ENCODE peak calls at places on chromosomes 4 and X, in six cellular contexts. P is endodermal cell, N is H1, Q is psoas muscle, E is OCI-LY7, X is A549. F is an unnamed sample.

GRCh38 chr4:7475207-7475606 is 40.5 kb upstream of the PSAPL1 start:
- DNase-seq in P (no peak), N (no peak), Q (no peak), E (no peak), X (no peak), F (no peak)

GRCh38 chr4:99847362-99847976 is 30.8 kb downstream of the DAPP1 start:
- DNase-seq in P (no peak), N (no peak), Q (no peak), E (peak; percentile 83), X (no peak), F (no peak)

GRCh38 chr4:123546661-123547060 is 150.1 kb downstream of the SPRY1 start:
- DNase-seq in P (no peak), N (no peak), Q (no peak), E (no peak), X (no peak), F (no peak)

GRCh38 chr4:7017446-7018048 is 25.6 kb upstream of the TADA2B start:
- DNase-seq in P (no peak), N (no peak), Q (no peak), E (no peak), X (no peak), F (no peak)

GRCh38 chrX:2774776-2775175 is 22.9 kb downstream of the XG start:
- DNase-seq in P (no peak), N (no peak), Q (no peak), E (no peak), X (no peak), F (no peak)

GRCh38 chr4:140046573-140046972 is 107.4 kb downstream of the MAML3 start:
- DNase-seq in P (peak; percentile 66), N (no peak), Q (no peak), E (no peak), X (no peak), F (no peak)

GRCh38 chr4:98688416-98689290 is 30.2 kb upstream of the TSPAN5 start:
- DNase-seq in P (no peak), N (no peak), Q (no peak), E (no peak), X (peak; percentile 5), F (no peak)

GRCh38 chr4:172850838-172851237 is 317.8 kb upstream of the GALNT7 start:
- DNase-seq in P (no peak), N (no peak), Q (no peak), E (no peak), X (no peak), F (no peak)

GRCh38 chr4:41683321-41683720 is 65.2 kb downstream of the PHOX2B start:
- DNase-seq in P (no peak), N (no peak), Q (no peak), E (no peak), X (no peak), F (no peak)

GRCh38 chr4:47914926-47915237 is 499 bp upstream of the NFXL1 start:
- DNase-seq in P (no peak), N (no peak), Q (no peak), E (no peak), X (no peak), F (no peak)

GRCh38 chr4:30543057-30543456 is 177.1 kb upstream of the PCDH7 start:
- DNase-seq in P (no peak), N (no peak), Q (no peak), E (no peak), X (no peak), F (no peak)

GRCh38 chr4:83108101-83108861 is 6.2 kb downstream of the PLAC8 start:
- DNase-seq in P (no peak), N (no peak), Q (no peak), E (no peak), X (no peak), F (no peak)

GRCh38 chr4:145679991-145680455 is at the start of gene C4orf51:
- DNase-seq in P (no peak), N (no peak), Q (no peak), E (no peak), X (no peak), F (no peak)

GRCh38 chr4:111979921-111980320 is 165.3 kb upstream of the FAM241A start:
- DNase-seq in P (no peak), N (no peak), Q (no peak), E (no peak), X (no peak), F (no peak)

GRCh38 chr4:54625391-54625790 is 32.4 kb upstream of the KIT start:
- DNase-seq in P (no peak), N (no peak), Q (no peak), E (no peak), X (no peak), F (no peak)

GRCh38 chr4:53937918-53938317 is 126.5 kb downstream of the CHIC2 start:
- DNase-seq in P (peak; percentile 75), N (no peak), Q (no peak), E (no peak), X (no peak), F (no peak)

GRCh38 chr4:1713003-1713397 is 881 bp upstream of the SLBP start:
- DNase-seq in P (no peak), N (no peak), Q (no peak), E (peak; percentile 50), X (no peak), F (no peak)

GRCh38 chr4:52883183-52883621 is 21.1 kb downstream of the RASL11B start:
- DNase-seq in P (peak; percentile 81), N (no peak), Q (no peak), E (no peak), X (no peak), F (no peak)

GRCh38 chrX:110733166-110733565 is 62.5 kb downstream of the CHRDL1 start:
- DNase-seq in P (no peak), N (no peak), Q (no peak), E (no peak), X (no peak), F (no peak)

GRCh38 chrX:2315434-2315833 is 185.3 kb downstream of the DHRSX start:
- DNase-seq in P (no peak), N (no peak), Q (no peak), E (no peak), X (no peak), F (no peak)

GRCh38 chr4:156705291-156705690 is 266.3 kb downstream of the PDGFC start:
- DNase-seq in P (no peak), N (no peak), Q (no peak), E (no peak), X (no peak), F (no peak)

DNA sequence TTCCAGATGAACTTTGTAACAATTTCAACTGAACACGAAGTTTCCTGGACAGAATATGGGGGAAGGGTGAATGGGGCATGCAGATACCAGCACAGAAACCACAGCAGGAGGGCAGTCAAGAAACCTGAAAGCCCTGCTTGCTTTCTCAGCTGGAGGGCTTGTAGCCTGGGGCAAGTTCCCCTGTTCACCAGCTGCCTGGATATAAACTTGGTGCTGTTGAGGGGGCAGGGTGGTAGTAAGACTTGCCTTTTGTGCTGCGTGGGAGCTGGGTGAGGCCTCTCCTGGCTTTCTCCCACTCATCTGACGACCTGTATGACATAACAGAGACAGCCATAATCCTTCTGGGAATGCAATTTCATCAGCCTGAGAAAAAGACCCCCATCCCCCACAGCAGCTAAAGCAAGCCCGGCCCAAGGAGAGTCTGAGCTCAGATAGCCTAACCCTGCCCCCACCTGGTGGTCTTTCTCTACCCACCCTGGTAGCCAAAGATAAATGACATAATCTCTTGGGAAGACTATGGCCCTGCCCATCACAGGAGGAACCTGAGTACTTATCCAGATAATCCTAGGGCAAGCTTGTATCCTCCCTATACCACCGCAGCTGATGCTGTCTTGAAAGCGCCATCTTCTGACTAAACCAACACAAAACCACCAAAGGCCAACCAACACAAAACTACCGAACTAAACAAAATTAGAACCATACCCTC is 234.3 kb downstream of the LAS1L start:
- DNase-seq in P (peak; percentile 85), N (peak; percentile 21), Q (no peak), E (peak; percentile 0), X (no peak), F (peak; percentile 13)
- H3K9me3 ChIP-seq in P (peaks cover 19% of the 10 kb centered on the region), N (no peaks in the 10 kb centered on the region), Q (peaks cover 26% of the 10 kb centered on the region), E (no peaks in the 10 kb centered on the region), X (no peaks in the 10 kb centered on the region), F (no peaks in the 10 kb centered on the region)

GRCh38 chrX:150575415-150575814 is 7.0 kb downstream of the MTM1 start:
- DNase-seq in P (no peak), N (no peak), Q (no peak), E (no peak), X (no peak), F (no peak)
- H3K4me1 ChIP-seq in P (no peaks in the 10 kb centered on the region), N (peaks cover 7% of the 10 kb centered on the region), Q (no peaks in the 10 kb centered on the region), E (peaks cover 54% of the 10 kb centered on the region), X (peaks cover 57% of the 10 kb centered on the region), F (no peaks in the 10 kb centered on the region)

DNA sequence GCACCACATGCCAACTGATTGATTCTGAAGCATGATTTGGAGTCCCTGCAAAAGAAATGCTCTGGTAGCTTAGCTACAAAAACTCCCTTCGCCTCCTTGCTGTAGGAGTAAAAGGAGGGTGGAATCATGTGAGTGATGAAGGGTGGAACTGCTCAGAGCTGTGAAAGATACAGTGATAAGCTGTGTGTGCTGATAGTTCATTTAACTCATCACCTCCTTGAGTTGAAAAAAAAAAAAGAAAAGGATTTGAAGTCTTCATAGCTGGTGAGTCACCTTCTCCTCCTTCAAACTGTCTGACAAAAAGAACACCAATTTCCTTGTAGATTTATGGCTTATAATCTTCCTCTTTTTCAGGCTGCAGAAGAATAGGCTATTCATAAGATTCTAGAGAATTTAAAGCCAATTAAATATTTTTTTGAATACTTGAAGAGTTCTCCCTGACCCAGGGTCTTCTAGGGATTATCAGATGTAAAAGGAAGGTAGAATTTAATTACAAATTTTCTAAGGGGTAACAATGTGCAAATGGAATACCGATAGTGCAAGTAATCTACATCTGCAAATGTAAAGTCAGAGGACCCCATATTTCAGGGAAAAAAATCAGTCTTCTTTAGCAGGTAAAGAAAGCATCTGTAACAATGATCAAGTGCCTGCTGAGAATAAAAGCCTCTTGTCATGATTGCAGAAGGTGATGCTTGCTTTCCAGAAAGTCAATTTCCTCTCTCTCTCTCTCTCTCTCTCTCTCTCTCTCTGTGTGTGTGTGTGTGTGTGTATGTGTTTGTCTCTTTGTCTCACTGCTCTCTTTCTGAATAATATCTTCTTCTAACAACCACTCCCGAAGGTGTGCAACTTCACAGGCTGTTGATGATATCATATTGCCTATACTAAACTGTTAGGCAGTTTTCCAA is 208.8 kb upstream of the VEGFC start:
- DNase-seq in P (no peak), N (no peak), Q (no peak), E (no peak), X (no peak), F (no peak)
- H3K9me3 ChIP-seq in P (peaks cover 6% of the 10 kb centered on the region), N (no peaks in the 10 kb centered on the region), Q (peaks cover 13% of the 10 kb centered on the region), E (peaks cover 7% of the 10 kb centered on the region), X (peaks cover 7% of the 10 kb centered on the region), F (no peaks in the 10 kb centered on the region)

DNA sequence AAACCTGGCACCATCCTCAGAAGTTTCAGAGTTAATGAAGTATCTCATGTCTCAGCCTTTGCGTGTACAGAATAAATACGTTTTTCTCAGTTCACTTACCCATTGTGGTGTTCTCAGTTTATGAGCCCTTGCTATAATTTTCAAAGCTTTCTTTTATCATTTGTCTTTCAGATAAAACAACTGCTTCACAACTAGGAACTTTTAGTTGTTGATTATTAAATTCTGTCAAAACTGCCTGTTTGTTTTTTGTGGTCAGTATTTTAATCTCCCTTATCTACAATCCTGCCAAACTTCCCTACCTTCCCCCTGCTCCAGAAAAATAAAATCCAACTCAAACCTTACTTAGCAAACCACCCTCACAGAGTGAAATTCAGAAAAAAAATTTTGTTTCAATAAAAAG is 21.7 kb downstream of the ADD1 start:
- DNase-seq in P (no peak), N (no peak), Q (no peak), E (no peak), X (no peak), F (no peak)
- H3K4me1 ChIP-seq in P (peaks cover 49% of the 10 kb centered on the region), N (peaks cover 20% of the 10 kb centered on the region), Q (peaks cover 99% of the 10 kb centered on the region), E (peaks cover 11% of the 10 kb centered on the region), X (peaks cover 50% of the 10 kb centered on the region), F (peaks cover 13% of the 10 kb centered on the region)

GRCh38 chrX:63471004-63471403 is 119.9 kb upstream of the SPIN4 start:
- DNase-seq in P (no peak), N (no peak), Q (no peak), E (no peak), X (no peak), F (no peak)
- H3K9me3 ChIP-seq in P (peaks cover 59% of the 10 kb centered on the region), N (peaks cover 9% of the 10 kb centered on the region), Q (peaks cover 43% of the 10 kb centered on the region), E (no peaks in the 10 kb centered on the region), X (peaks cover 28% of the 10 kb centered on the region), F (no peaks in the 10 kb centered on the region)

GRCh38 chrX:10619311-10620015 is 922 bp downstream of the MID1 start:
- DNase-seq in P (no peak), N (no peak), Q (no peak), E (no peak), X (no peak), F (no peak)
- H3K4me1 ChIP-seq in P (peaks cover 6% of the 10 kb centered on the region), N (peaks cover 20% of the 10 kb centered on the region), Q (no peaks in the 10 kb centered on the region), E (no peaks in the 10 kb centered on the region), X (peaks cover 32% of the 10 kb centered on the region), F (no peaks in the 10 kb centered on the region)

F was measured in iPS DF 6.9.